ENCODE peak calls at places on chromosomes 5 and 9, in seven cellular contexts. One of them, this sample, is unnamed.

GRCh38 chr5:62143268-62144229 is 162.5 kb upstream of the KIF2A start:
- DNase-seq in GF-D8: no peak
- DNase-seq in HFFc6: peak; percentile 1
- DNase-seq in non-pigmented ciliary epithelial cell: no peak
- DNase-seq in HS-5: peak; percentile 31
- DNase-seq in ACHN: peak; percentile 27
- DNase-seq in activated CD4-positive, CD25-positive, alpha-beta regulatory T cell treated with anti-CD3 and anti-CD28 coated beads, Interleukin-2, amount 50 U/mL, for 72 hours: no peak
- DNase-seq in this sample: peak; percentile 33

GRCh38 chr5:145347026-145347616 is 488.0 kb downstream of the PRELID2 start:
- DNase-seq in HFFc6: peak; percentile 84
- DNase-seq in HS-5: no peak
- DNase-seq in activated CD4-positive, CD25-positive, alpha-beta regulatory T cell treated with anti-CD3 and anti-CD28 coated beads, Interleukin-2, amount 50 U/mL, for 72 hours: no peak
- DNase-seq in non-pigmented ciliary epithelial cell: no peak
- DNase-seq in GF-D8: no peak
- DNase-seq in ACHN: peak; percentile 46
- DNase-seq in this sample: peak; percentile 64

GRCh38 chr9:36141288-36141687 is 4.8 kb downstream of the GLIPR2 start:
- DNase-seq in ACHN: peak; percentile 36
- DNase-seq in GF-D8: no peak
- DNase-seq in non-pigmented ciliary epithelial cell: no peak
- DNase-seq in activated CD4-positive, CD25-positive, alpha-beta regulatory T cell treated with anti-CD3 and anti-CD28 coated beads, Interleukin-2, amount 50 U/mL, for 72 hours: no peak
- DNase-seq in HFFc6: peak; percentile 55
- DNase-seq in HS-5: no peak
- DNase-seq in this sample: no peak

GRCh38 chr5:168292783-168293696 is 1.6 kb downstream of the WWC1 start:
- DNase-seq in ACHN: no peak
- DNase-seq in activated CD4-positive, CD25-positive, alpha-beta regulatory T cell treated with anti-CD3 and anti-CD28 coated beads, Interleukin-2, amount 50 U/mL, for 72 hours: no peak
- DNase-seq in HS-5: no peak
- DNase-seq in non-pigmented ciliary epithelial cell: no peak
- DNase-seq in HFFc6: no peak
- DNase-seq in GF-D8: no peak
- DNase-seq in this sample: no peak

GRCh38 chr9:98839724-98840123 is 32.3 kb downstream of the GALNT12 start:
- DNase-seq in GF-D8: no peak
- DNase-seq in non-pigmented ciliary epithelial cell: no peak
- DNase-seq in activated CD4-positive, CD25-positive, alpha-beta regulatory T cell treated with anti-CD3 and anti-CD28 coated beads, Interleukin-2, amount 50 U/mL, for 72 hours: no peak
- DNase-seq in HS-5: no peak
- DNase-seq in HFFc6: no peak
- DNase-seq in ACHN: no peak
- DNase-seq in this sample: no peak

GRCh38 chr5:115170924-115171510 is 1.3 kb upstream of the TRIM36 start:
- DNase-seq in ACHN: no peak
- DNase-seq in activated CD4-positive, CD25-positive, alpha-beta regulatory T cell treated with anti-CD3 and anti-CD28 coated beads, Interleukin-2, amount 50 U/mL, for 72 hours: no peak
- DNase-seq in HS-5: no peak
- DNase-seq in GF-D8: no peak
- DNase-seq in HFFc6: no peak
- DNase-seq in non-pigmented ciliary epithelial cell: no peak
- DNase-seq in this sample: no peak

GRCh38 chr5:163079618-163080017 is 357.8 kb upstream of the CCNG1 start:
- DNase-seq in ACHN: no peak
- DNase-seq in HS-5: no peak
- DNase-seq in GF-D8: no peak
- DNase-seq in non-pigmented ciliary epithelial cell: no peak
- DNase-seq in HFFc6: no peak
- DNase-seq in activated CD4-positive, CD25-positive, alpha-beta regulatory T cell treated with anti-CD3 and anti-CD28 coated beads, Interleukin-2, amount 50 U/mL, for 72 hours: no peak
- DNase-seq in this sample: no peak

GRCh38 chr9:114522847-114523246 is 17.6 kb upstream of the WHRN start:
- DNase-seq in activated CD4-positive, CD25-positive, alpha-beta regulatory T cell treated with anti-CD3 and anti-CD28 coated beads, Interleukin-2, amount 50 U/mL, for 72 hours: no peak
- DNase-seq in ACHN: no peak
- DNase-seq in non-pigmented ciliary epithelial cell: no peak
- DNase-seq in GF-D8: no peak
- DNase-seq in HS-5: no peak
- DNase-seq in HFFc6: no peak
- DNase-seq in this sample: no peak

GRCh38 chr9:127225747-127226646 is 38.6 kb upstream of the GARNL3 start:
- DNase-seq in activated CD4-positive, CD25-positive, alpha-beta regulatory T cell treated with anti-CD3 and anti-CD28 coated beads, Interleukin-2, amount 50 U/mL, for 72 hours: no peak
- DNase-seq in non-pigmented ciliary epithelial cell: no peak
- DNase-seq in HFFc6: no peak
- DNase-seq in HS-5: no peak
- DNase-seq in ACHN: peak; percentile 40
- DNase-seq in GF-D8: no peak
- DNase-seq in this sample: no peak

GRCh38 chr5:93532370-93532769 is 48.6 kb downstream of the NR2F1-AS1 start:
- DNase-seq in HFFc6: peak; percentile 68
- DNase-seq in non-pigmented ciliary epithelial cell: peak; percentile 71
- DNase-seq in activated CD4-positive, CD25-positive, alpha-beta regulatory T cell treated with anti-CD3 and anti-CD28 coated beads, Interleukin-2, amount 50 U/mL, for 72 hours: no peak
- DNase-seq in HS-5: peak; percentile 57
- DNase-seq in ACHN: no peak
- DNase-seq in GF-D8: no peak
- DNase-seq in this sample: peak; percentile 63

GRCh38 chr5:31187591-31187990 is 5.9 kb upstream of the CDH6 start:
- DNase-seq in activated CD4-positive, CD25-positive, alpha-beta regulatory T cell treated with anti-CD3 and anti-CD28 coated beads, Interleukin-2, amount 50 U/mL, for 72 hours: no peak
- DNase-seq in HFFc6: no peak
- DNase-seq in ACHN: no peak
- DNase-seq in non-pigmented ciliary epithelial cell: no peak
- DNase-seq in HS-5: no peak
- DNase-seq in GF-D8: no peak
- DNase-seq in this sample: no peak

GRCh38 chr5:142600611-142601360 is 85.1 kb downstream of the FGF1 start:
- DNase-seq in non-pigmented ciliary epithelial cell: peak; percentile 73
- DNase-seq in HS-5: no peak
- DNase-seq in activated CD4-positive, CD25-positive, alpha-beta regulatory T cell treated with anti-CD3 and anti-CD28 coated beads, Interleukin-2, amount 50 U/mL, for 72 hours: no peak
- DNase-seq in GF-D8: no peak
- DNase-seq in HFFc6: peak; percentile 44
- DNase-seq in ACHN: no peak
- DNase-seq in this sample: peak; percentile 91

GRCh38 chr5:65925094-65925600 is 1.2 kb upstream of the ERBIN start:
- DNase-seq in HS-5: no peak
- DNase-seq in non-pigmented ciliary epithelial cell: no peak
- DNase-seq in activated CD4-positive, CD25-positive, alpha-beta regulatory T cell treated with anti-CD3 and anti-CD28 coated beads, Interleukin-2, amount 50 U/mL, for 72 hours: peak; percentile 67
- DNase-seq in GF-D8: peak; percentile 69
- DNase-seq in HFFc6: peak; percentile 62
- DNase-seq in ACHN: peak; percentile 62
- DNase-seq in this sample: peak; percentile 84

GRCh38 chr9:106621299-106621920 is 241.6 kb upstream of the ZNF462 start:
- DNase-seq in activated CD4-positive, CD25-positive, alpha-beta regulatory T cell treated with anti-CD3 and anti-CD28 coated beads, Interleukin-2, amount 50 U/mL, for 72 hours: no peak
- DNase-seq in ACHN: no peak
- DNase-seq in non-pigmented ciliary epithelial cell: no peak
- DNase-seq in GF-D8: no peak
- DNase-seq in HFFc6: no peak
- DNase-seq in HS-5: no peak
- DNase-seq in this sample: no peak

GRCh38 chr9:4689687-4690104 is 10.3 kb downstream of the CDC37L1 start:
- DNase-seq in non-pigmented ciliary epithelial cell: no peak
- DNase-seq in HFFc6: no peak
- DNase-seq in GF-D8: no peak
- DNase-seq in HS-5: no peak
- DNase-seq in activated CD4-positive, CD25-positive, alpha-beta regulatory T cell treated with anti-CD3 and anti-CD28 coated beads, Interleukin-2, amount 50 U/mL, for 72 hours: no peak
- DNase-seq in ACHN: no peak
- DNase-seq in this sample: no peak

GRCh38 chr5:81650992-81651391 is 99.9 kb downstream of the SSBP2 start:
- DNase-seq in ACHN: no peak
- DNase-seq in GF-D8: no peak
- DNase-seq in non-pigmented ciliary epithelial cell: no peak
- DNase-seq in HFFc6: no peak
- DNase-seq in activated CD4-positive, CD25-positive, alpha-beta regulatory T cell treated with anti-CD3 and anti-CD28 coated beads, Interleukin-2, amount 50 U/mL, for 72 hours: no peak
- DNase-seq in HS-5: no peak
- DNase-seq in this sample: peak; percentile 17

GRCh38 chr9:84371737-84372136 is 31.2 kb upstream of the SLC28A3 start:
- DNase-seq in activated CD4-positive, CD25-positive, alpha-beta regulatory T cell treated with anti-CD3 and anti-CD28 coated beads, Interleukin-2, amount 50 U/mL, for 72 hours: no peak
- DNase-seq in ACHN: no peak
- DNase-seq in non-pigmented ciliary epithelial cell: peak; percentile 59
- DNase-seq in GF-D8: peak; percentile 96
- DNase-seq in HS-5: peak; percentile 76
- DNase-seq in HFFc6: peak; percentile 64
- DNase-seq in this sample: no peak

GRCh38 chr5:143322931-143323330 is 80.6 kb downstream of the NR3C1 start:
- DNase-seq in HS-5: no peak
- DNase-seq in non-pigmented ciliary epithelial cell: no peak
- DNase-seq in GF-D8: no peak
- DNase-seq in activated CD4-positive, CD25-positive, alpha-beta regulatory T cell treated with anti-CD3 and anti-CD28 coated beads, Interleukin-2, amount 50 U/mL, for 72 hours: no peak
- DNase-seq in ACHN: no peak
- DNase-seq in HFFc6: peak; percentile 32
- DNase-seq in this sample: no peak

GRCh38 chr5:143142596-143143435 is 260.7 kb downstream of the NR3C1 start:
- DNase-seq in GF-D8: no peak
- DNase-seq in HFFc6: no peak
- DNase-seq in non-pigmented ciliary epithelial cell: no peak
- DNase-seq in HS-5: no peak
- DNase-seq in ACHN: no peak
- DNase-seq in activated CD4-positive, CD25-positive, alpha-beta regulatory T cell treated with anti-CD3 and anti-CD28 coated beads, Interleukin-2, amount 50 U/mL, for 72 hours: no peak
- DNase-seq in this sample: no peak

GRCh38 chr5:132962429-132962928 is 955 bp downstream of the AFF4 start:
- DNase-seq in non-pigmented ciliary epithelial cell: no peak
- DNase-seq in HS-5: no peak
- DNase-seq in HFFc6: peak; percentile 35
- DNase-seq in activated CD4-positive, CD25-positive, alpha-beta regulatory T cell treated with anti-CD3 and anti-CD28 coated beads, Interleukin-2, amount 50 U/mL, for 72 hours: no peak
- DNase-seq in GF-D8: no peak
- DNase-seq in ACHN: peak; percentile 61
- DNase-seq in this sample: peak; percentile 84

GRCh38 chr9:35861161-35861897 is 8.9 kb downstream of the OR13J1 start:
- DNase-seq in HFFc6: no peak
- DNase-seq in ACHN: no peak
- DNase-seq in GF-D8: no peak
- DNase-seq in non-pigmented ciliary epithelial cell: no peak
- DNase-seq in activated CD4-positive, CD25-positive, alpha-beta regulatory T cell treated with anti-CD3 and anti-CD28 coated beads, Interleukin-2, amount 50 U/mL, for 72 hours: no peak
- DNase-seq in HS-5: no peak
- DNase-seq in this sample: no peak

GRCh38 chr5:2876183-2876582 is 124.7 kb upstream of the IRX2 start:
- DNase-seq in GF-D8: no peak
- DNase-seq in ACHN: no peak
- DNase-seq in non-pigmented ciliary epithelial cell: no peak
- DNase-seq in activated CD4-positive, CD25-positive, alpha-beta regulatory T cell treated with anti-CD3 and anti-CD28 coated beads, Interleukin-2, amount 50 U/mL, for 72 hours: no peak
- DNase-seq in HFFc6: no peak
- DNase-seq in HS-5: no peak
- DNase-seq in this sample: no peak

GRCh38 chr9:76216161-76216649 is 178.0 kb downstream of the RFK start:
- DNase-seq in GF-D8: no peak
- DNase-seq in HS-5: peak; percentile 89
- DNase-seq in activated CD4-positive, CD25-positive, alpha-beta regulatory T cell treated with anti-CD3 and anti-CD28 coated beads, Interleukin-2, amount 50 U/mL, for 72 hours: no peak
- DNase-seq in ACHN: peak; percentile 27
- DNase-seq in HFFc6: peak; percentile 63
- DNase-seq in non-pigmented ciliary epithelial cell: peak; percentile 93
- DNase-seq in this sample: peak; percentile 84

GRCh38 chr5:124263172-124263571 is 483.3 kb downstream of the ZNF608 start:
- DNase-seq in GF-D8: no peak
- DNase-seq in non-pigmented ciliary epithelial cell: no peak
- DNase-seq in activated CD4-positive, CD25-positive, alpha-beta regulatory T cell treated with anti-CD3 and anti-CD28 coated beads, Interleukin-2, amount 50 U/mL, for 72 hours: no peak
- DNase-seq in ACHN: no peak
- DNase-seq in HS-5: no peak
- DNase-seq in HFFc6: no peak
- DNase-seq in this sample: no peak

GRCh38 chr9:83304686-83305085 is 233.5 kb downstream of the FRMD3 start:
- DNase-seq in GF-D8: no peak
- DNase-seq in HFFc6: no peak
- DNase-seq in activated CD4-positive, CD25-positive, alpha-beta regulatory T cell treated with anti-CD3 and anti-CD28 coated beads, Interleukin-2, amount 50 U/mL, for 72 hours: no peak
- DNase-seq in ACHN: no peak
- DNase-seq in HS-5: peak; percentile 20
- DNase-seq in non-pigmented ciliary epithelial cell: peak; percentile 55
- DNase-seq in this sample: peak; percentile 38

GRCh38 chr5:140565024-140565779 is 574 bp downstream of the SLC35A4 start:
- DNase-seq in HS-5: no peak
- DNase-seq in activated CD4-positive, CD25-positive, alpha-beta regulatory T cell treated with anti-CD3 and anti-CD28 coated beads, Interleukin-2, amount 50 U/mL, for 72 hours: no peak
- DNase-seq in HFFc6: peak; percentile 35
- DNase-seq in ACHN: peak; percentile 16
- DNase-seq in GF-D8: no peak
- DNase-seq in non-pigmented ciliary epithelial cell: no peak
- DNase-seq in this sample: peak; percentile 56

GRCh38 chr5:143534764-143535159 is 131.3 kb upstream of the NR3C1 start:
- DNase-seq in GF-D8: no peak
- DNase-seq in non-pigmented ciliary epithelial cell: no peak
- DNase-seq in ACHN: no peak
- DNase-seq in activated CD4-positive, CD25-positive, alpha-beta regulatory T cell treated with anti-CD3 and anti-CD28 coated beads, Interleukin-2, amount 50 U/mL, for 72 hours: no peak
- DNase-seq in HS-5: no peak
- DNase-seq in HFFc6: no peak
- DNase-seq in this sample: no peak

GRCh38 chr5:137649228-137649890 is 86.5 kb downstream of the KLHL3 start:
- DNase-seq in HS-5: no peak
- DNase-seq in ACHN: no peak
- DNase-seq in non-pigmented ciliary epithelial cell: no peak
- DNase-seq in HFFc6: peak; percentile 15
- DNase-seq in GF-D8: no peak
- DNase-seq in activated CD4-positive, CD25-positive, alpha-beta regulatory T cell treated with anti-CD3 and anti-CD28 coated beads, Interleukin-2, amount 50 U/mL, for 72 hours: no peak
- DNase-seq in this sample: no peak

GRCh38 chr9:70478963-70479641 is 64.6 kb upstream of the KLF9 start:
- DNase-seq in activated CD4-positive, CD25-positive, alpha-beta regulatory T cell treated with anti-CD3 and anti-CD28 coated beads, Interleukin-2, amount 50 U/mL, for 72 hours: no peak
- DNase-seq in HFFc6: no peak
- DNase-seq in non-pigmented ciliary epithelial cell: no peak
- DNase-seq in GF-D8: no peak
- DNase-seq in ACHN: no peak
- DNase-seq in HS-5: no peak
- DNase-seq in this sample: peak; percentile 28

GRCh38 chr5:7047862-7048261 is 334.6 kb downstream of the TENT4A start:
- DNase-seq in HFFc6: no peak
- DNase-seq in HS-5: no peak
- DNase-seq in ACHN: no peak
- DNase-seq in activated CD4-positive, CD25-positive, alpha-beta regulatory T cell treated with anti-CD3 and anti-CD28 coated beads, Interleukin-2, amount 50 U/mL, for 72 hours: no peak
- DNase-seq in non-pigmented ciliary epithelial cell: no peak
- DNase-seq in GF-D8: no peak
- DNase-seq in this sample: no peak

GRCh38 chr5:156019786-156020185 is 307.2 kb upstream of the SGCD start:
- DNase-seq in activated CD4-positive, CD25-positive, alpha-beta regulatory T cell treated with anti-CD3 and anti-CD28 coated beads, Interleukin-2, amount 50 U/mL, for 72 hours: no peak
- DNase-seq in non-pigmented ciliary epithelial cell: no peak
- DNase-seq in ACHN: no peak
- DNase-seq in HFFc6: no peak
- DNase-seq in GF-D8: no peak
- DNase-seq in HS-5: no peak
- DNase-seq in this sample: no peak

This sample was measured in endothelial cell of umbilical vein.